ENCODE peak calls at places on chromosomes 11 and 22, in ten cellular contexts. C, H, G, J, U, K, B, R, N and Q are unnamed samples.

GRCh38 chr11:121132211-121132976 is 31.4 kb downstream of the TECTA start:
- DNase-seq in C (no peak), H (no peak), G (no peak), J (no peak), U (peak), K (no peak), B (no peak), R (no peak), N (no peak), Q (no peak)

GRCh38 chr22:18966748-18967147 is 30.7 kb upstream of the PRODH start:
- DNase-seq in C (no peak), H (no peak), G (no peak), J (no peak), U (no peak), K (no peak), B (no peak), R (no peak), N (peak), Q (no peak)

GRCh38 chr11:69531071-69531716 is 49.7 kb downstream of the LINC01488 start:
- DNase-seq in C (no peak), H (no peak), G (no peak), J (no peak), U (no peak), K (no peak), B (no peak), R (no peak), N (peak), Q (no peak)

GRCh38 chr11:112400615-112401014 is 140.0 kb upstream of the PLET1 start:
- DNase-seq in C (no peak), H (no peak), G (no peak), J (no peak), U (no peak), K (no peak), B (no peak), R (no peak), N (no peak), Q (no peak)

GRCh38 chr11:33997473-33998347 is 53.8 kb upstream of the CAPRIN1 start:
- DNase-seq in C (no peak), H (no peak), G (no peak), J (no peak), U (peak), K (no peak), B (no peak), R (no peak), N (no peak), Q (no peak)

GRCh38 chr22:31647516-31647915 is 14.5 kb downstream of the PISD start:
- DNase-seq in C (no peak), H (no peak), G (no peak), J (no peak), U (peak), K (no peak), B (peak), R (no peak), N (no peak), Q (peak)

GRCh38 chr22:50722716-50723428 is 15.1 kb upstream of the ACR start:
- DNase-seq in C (no peak), H (no peak), G (no peak), J (no peak), U (no peak), K (no peak), B (no peak), R (no peak), N (no peak), Q (no peak)

GRCh38 chr11:128552783-128553661 is 34.3 kb downstream of the ETS1 start:
- DNase-seq in C (no peak), H (peak), G (peak), J (peak), U (peak), K (no peak), B (no peak), R (no peak), N (no peak), Q (peak)

GRCh38 chr11:113282898-113283297 is 31.5 kb upstream of the TTC12 start:
- DNase-seq in C (no peak), H (no peak), G (no peak), J (no peak), U (no peak), K (no peak), B (no peak), R (no peak), N (no peak), Q (no peak)

GRCh38 chr11:23605001-23605400 is 744.7 kb upstream of the CCDC179 start:
- DNase-seq in C (no peak), H (no peak), G (no peak), J (no peak), U (no peak), K (no peak), B (no peak), R (no peak), N (no peak), Q (no peak)

GRCh38 chr22:48779211-48779643 is 1048.4 kb downstream of the BRD1 start:
- DNase-seq in C (no peak), H (no peak), G (no peak), J (no peak), U (no peak), K (no peak), B (no peak), R (no peak), N (peak), Q (no peak)